ENCODE peak calls at places on chromosomes 1 and 21, in seven cellular contexts. S is H1, N is SK-N-SH, H is HCT116, O is K562, V is GM12878, X is HepG2. W is an unnamed sample.

GRCh38 chr1:119917304-119918055 is 21.2 kb upstream of the ADAM30 start:
- DNase-seq in N (no peak), V (no peak), S (no peak), X (no peak), H (no peak), O (no peak), W (no peak)

GRCh38 chr1:3135746-3136455 is 66.9 kb downstream of the PRDM16 start:
- DNase-seq in S (no peak), H (no peak), O (no peak), N (no peak), X (no peak), V (no peak), W (no peak)

GRCh38 chr1:60949154-60949825 is 133.1 kb upstream of the NFIA start:
- DNase-seq in N (peak; percentile 54), V (no peak), O (no peak), H (no peak), X (no peak), S (no peak), W (no peak)

GRCh38 chr1:209710098-209710497 is 5.5 kb downstream of the HSD11B1 start:
- DNase-seq in N (no peak), V (no peak), S (no peak), X (no peak), O (no peak), H (no peak), W (no peak)

GRCh38 chr21:16071082-16071481 is 341.3 kb downstream of the USP25 start:
- DNase-seq in V (no peak), S (no peak), X (no peak), H (no peak), N (peak; percentile 36), O (no peak), W (peak; percentile 65)

GRCh38 chr1:41566969-41567368 is 82.5 kb upstream of the EDN2 start:
- DNase-seq in H (no peak), V (no peak), S (no peak), X (no peak), O (no peak), N (no peak), W (no peak)

GRCh38 chr1:110880708-110881374 is 7.9 kb downstream of the CD53 start:
- DNase-seq in O (peak; percentile 64), H (no peak), X (no peak), S (no peak), V (no peak), N (no peak), W (no peak)

GRCh38 chr1:163068716-163069115 is 445 bp upstream of the RGS4 start:
- DNase-seq in V (no peak), S (no peak), N (peak; percentile 9), X (no peak), H (no peak), O (no peak), W (no peak)

GRCh38 chr1:7589080-7589735 is 181.9 kb upstream of the VAMP3 start:
- DNase-seq in V (no peak), O (no peak), H (no peak), S (no peak), X (no peak), N (no peak), W (no peak)

GRCh38 chr1:240611619-240612490 is at the start of gene GREM2:
- DNase-seq in N (peak; percentile 78), X (no peak), S (peak; percentile 67), H (no peak), V (no peak), O (no peak), W (peak; percentile 63)

GRCh38 chr1:209291715-209292114 is 291.8 kb upstream of the CAMK1G start:
- DNase-seq in V (no peak), S (no peak), O (no peak), X (no peak), N (no peak), H (no peak), W (no peak)

GRCh38 chr1:207470927-207471326 is 16.8 kb downstream of the CR2 start:
- DNase-seq in H (no peak), V (no peak), O (no peak), S (no peak), N (no peak), X (no peak), W (no peak)

GRCh38 chr1:237146247-237146646 is 104.3 kb downstream of the RYR2 start:
- DNase-seq in S (no peak), O (no peak), X (no peak), N (no peak), V (no peak), H (no peak), W (no peak)

GRCh38 chr1:236416165-236416564 is 22.1 kb downstream of the EDARADD start:
- DNase-seq in H (no peak), N (no peak), V (no peak), S (no peak), X (no peak), O (no peak), W (no peak)

GRCh38 chr21:25639167-25639921 is at the start of gene JAM2:
- DNase-seq in X (no peak), O (no peak), H (no peak), V (no peak), S (peak; percentile 79), N (peak; percentile 88), W (peak; percentile 35)

GRCh38 chr1:57468661-57469523 is 45.0 kb upstream of the DAB1 start:
- DNase-seq in X (no peak), V (no peak), S (no peak), N (no peak), O (no peak), H (no peak), W (no peak)

GRCh38 chr1:154546264-154547043 is 12.0 kb downstream of the UBE2Q1 start:
- DNase-seq in N (peak; percentile 88), H (peak; percentile 63), S (peak; percentile 73), V (peak; percentile 13), O (peak; percentile 80), X (peak; percentile 72), W (peak; percentile 56)

GRCh38 chr1:115317101-115318012 is 20.7 kb downstream of the NGF start:
- DNase-seq in O (no peak), S (no peak), X (no peak), H (no peak), N (peak; percentile 59), V (no peak), W (no peak)

GRCh38 chr1:205630241-205630640 is 1.6 kb downstream of the ELK4 start:
- DNase-seq in N (no peak), S (no peak), X (no peak), V (no peak), O (no peak), H (no peak), W (no peak)

GRCh38 chr1:68301538-68301937 is 69.2 kb upstream of the WLS start:
- DNase-seq in S (no peak), O (no peak), V (no peak), X (no peak), N (no peak), H (no peak), W (no peak)

GRCh38 chr1:159791461-159791860 is 10.7 kb downstream of the DUSP23 start:
- DNase-seq in N (no peak), O (no peak), X (no peak), S (no peak), H (no peak), V (no peak), W (no peak)

GRCh38 chr1:118110580-118110979 is 74.4 kb downstream of the SPAG17 start:
- DNase-seq in N (no peak), S (no peak), V (no peak), O (no peak), H (no peak), X (no peak), W (no peak)

GRCh38 chr1:228748431-228748830 is 13.2 kb downstream of the RHOU start:
- DNase-seq in H (no peak), V (no peak), N (no peak), O (no peak), X (no peak), S (no peak), W (no peak)

DNA sequence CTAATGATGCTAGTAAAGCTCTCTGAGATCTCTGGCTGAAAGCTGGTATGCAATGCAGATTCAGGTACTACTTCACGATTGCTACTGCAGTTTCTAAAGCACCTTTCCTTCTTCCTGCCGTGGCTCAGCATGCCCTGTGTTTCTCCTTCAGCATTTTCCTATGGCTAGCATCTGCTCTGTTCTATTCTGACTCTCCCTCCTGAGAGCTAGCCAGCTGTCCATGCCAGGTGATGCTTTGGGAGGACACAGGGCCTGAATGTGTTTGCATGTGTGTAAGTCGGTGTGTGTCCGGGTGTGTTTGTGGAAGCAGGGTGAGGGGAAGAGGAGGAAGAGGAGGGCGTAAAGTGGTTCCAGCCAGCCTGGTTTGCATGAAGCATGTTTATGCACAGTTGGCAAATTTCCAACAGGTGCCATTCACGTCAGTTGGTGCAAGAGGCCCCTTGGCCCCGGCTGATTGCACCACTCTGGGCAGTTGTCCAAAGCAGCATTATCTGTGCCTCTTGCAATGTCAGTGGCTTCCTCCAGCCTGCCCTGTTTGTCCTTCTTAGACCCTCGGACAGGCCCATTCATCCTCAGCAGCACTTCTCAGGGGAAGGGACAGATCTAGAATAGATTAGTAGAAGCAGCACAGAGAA is 433.3 kb downstream of the DISC1 start:
- DNase-seq in H (no peak), O (no peak), S (no peak), V (no peak), X (no peak), N (no peak), W (no peak)
- TF ChIP-seq JUND in H (no peak), O (no peak), S (no peak), V (no peak), X (no peak), N (no peak), W (no peak)

DNA sequence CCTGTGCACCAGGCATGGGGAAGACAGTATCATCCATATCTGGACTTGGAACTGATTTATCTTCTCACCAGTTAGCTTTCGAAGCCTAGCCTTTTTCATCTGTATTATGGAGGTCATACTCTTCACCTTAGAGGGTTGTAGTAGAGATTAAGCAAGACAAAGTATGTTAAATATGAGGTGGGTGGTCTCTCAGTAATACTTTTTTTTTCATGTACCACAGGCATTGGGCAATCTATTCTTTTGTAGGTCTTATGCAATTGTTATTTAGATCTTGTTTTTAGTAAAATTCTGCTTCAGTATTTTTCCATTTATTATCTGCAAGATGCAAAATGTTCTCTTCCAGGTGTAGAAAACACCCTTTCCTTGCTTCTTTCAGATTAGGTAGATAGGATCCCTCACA is 35.2 kb upstream of the OR2B11 start:
- DNase-seq in H (no peak), S (no peak), X (no peak), N (no peak), O (no peak), V (no peak), W (no peak)
- TF ChIP-seq JUND in H (no peak), S (no peak), X (no peak), N (no peak), O (no peak), V (no peak), W (no peak)

GRCh38 chr1:92244376-92244775 is 26.7 kb downstream of the C1orf146 start:
- DNase-seq in O (no peak), X (no peak), H (no peak), S (no peak), N (no peak), V (no peak), W (no peak)
- TF ChIP-seq JUND in O (no peak), X (no peak), H (no peak), S (no peak), N (no peak), V (no peak), W (no peak)

DNA sequence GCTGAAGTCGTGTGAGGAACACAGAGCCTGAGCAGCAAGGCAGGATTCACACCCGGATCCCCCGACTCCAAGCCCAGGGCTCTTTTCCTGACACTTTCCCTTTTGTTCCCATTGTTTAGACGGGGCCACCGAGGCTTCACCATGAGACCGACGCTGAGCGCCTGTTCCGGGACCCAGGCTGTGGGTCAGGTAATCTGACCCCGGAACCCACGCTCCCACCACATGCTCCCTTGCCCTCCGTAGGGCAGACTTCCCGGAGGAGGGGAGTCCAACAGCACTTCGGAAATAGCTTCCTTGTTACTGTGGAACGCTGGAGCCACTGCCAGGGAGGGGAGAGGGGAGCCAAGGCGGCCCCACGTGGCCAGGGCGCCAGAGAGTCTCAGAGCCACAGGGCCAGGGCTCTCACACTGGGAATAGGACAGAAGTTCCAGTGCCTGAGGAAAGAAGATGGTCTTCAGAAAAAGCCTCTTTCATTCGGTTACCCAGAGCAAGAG is 18.4 kb downstream of the RUNX3 start:
- DNase-seq in V (no peak), O (no peak), N (no peak), H (no peak), X (no peak), S (no peak), W (no peak)
- TF ChIP-seq JUND in V (no peak), O (no peak), N (no peak), H (no peak), X (no peak), S (no peak), W (no peak)